ENCODE peak calls at places on chromosomes 3 and 15, in four cellular contexts. D is K562; B is endothelial cell of umbilical vein; S is naive thymus-derived CD4-positive, alpha-beta T cell. Q is an unnamed sample. For H3K36me3, the result is how much of the 10 kb centered on the place peaks cover.

GRCh38 chr3:142215111-142215510 is 10.3 kb downstream of the GK5 start:
- DNase-seq in D (no peak), B (peak), S (no peak), Q (no peak)

GRCh38 chr3:29802057-29802456 is 521.2 kb downstream of the RBMS3 start:
- DNase-seq in D (no peak), B (no peak), S (no peak), Q (no peak)

GRCh38 chr3:105616374-105616915 is 249.7 kb downstream of the ALCAM start:
- DNase-seq in D (no peak), B (no peak), S (no peak), Q (no peak)

GRCh38 chr3:127588675-127589577 is 1.6 kb downstream of the TPRA1 start:
- DNase-seq in D (no peak), B (peak), S (no peak), Q (no peak)

GRCh38 chr3:94772402-94772801 is 709.5 kb downstream of the NSUN3 start:
- DNase-seq in D (no peak), B (no peak), S (no peak), Q (no peak)

GRCh38 chr15:91099616-91100560 is at the start of gene SV2B:
- DNase-seq in D (no peak), B (peak), S (peak), Q (peak)

GRCh38 chr3:78414261-78414660 is 1353.5 kb downstream of the ROBO1 start:
- DNase-seq in D (no peak), B (no peak), S (no peak), Q (no peak)

GRCh38 chr15:79176151-79176550 is 85.6 kb upstream of the RASGRF1 start:
- DNase-seq in D (no peak), B (no peak), S (no peak), Q (no peak)

GRCh38 chr3:151553873-151554272 is 93.0 kb upstream of the IGSF10 start:
- DNase-seq in D (no peak), B (no peak), S (no peak), Q (no peak)

GRCh38 chr3:71064288-71064975 is 519.1 kb downstream of the FOXP1 start:
- DNase-seq in D (peak), B (peak), S (peak), Q (peak)

GRCh38 chr3:9792405-9793160 is at the start of the genes ARPC4 and TADA3:
- DNase-seq in D (peak), B (peak), S (peak), Q (peak)
- H3K36me3 ChIP-seq in D (half or more), B (under half), S (under half), Q (under half)

GRCh38 chr3:138796761-138797160 is 38.0 kb downstream of the PIK3CB start:
- DNase-seq in D (no peak), B (no peak), S (no peak), Q (no peak)

GRCh38 chr3:138801792-138802191 is 32.9 kb downstream of the PIK3CB start:
- DNase-seq in D (no peak), B (no peak), S (no peak), Q (no peak)

GRCh38 chr3:138800248-138800647 is 34.5 kb downstream of the PIK3CB start:
- DNase-seq in D (no peak), B (no peak), S (no peak), Q (no peak)

GRCh38 chr3:138799822-138800221 is 34.9 kb downstream of the PIK3CB start:
- DNase-seq in D (no peak), B (no peak), S (no peak), Q (no peak)

GRCh38 chr3:138797508-138798038 is 37.2 kb downstream of the PIK3CB start:
- DNase-seq in D (no peak), B (no peak), S (no peak), Q (no peak)
- H3K27ac ChIP-seq in D (no peak), B (no peak), S (no peak), Q (no peak)

GRCh38 chr15:66491846-66492245 is 5.7 kb downstream of the SNAPC5 start:
- DNase-seq in D (no peak), B (no peak), S (no peak), Q (no peak)
- H3K36me3 ChIP-seq in D (half or more), B (under half), S (under half), Q (half or more)

DNA sequence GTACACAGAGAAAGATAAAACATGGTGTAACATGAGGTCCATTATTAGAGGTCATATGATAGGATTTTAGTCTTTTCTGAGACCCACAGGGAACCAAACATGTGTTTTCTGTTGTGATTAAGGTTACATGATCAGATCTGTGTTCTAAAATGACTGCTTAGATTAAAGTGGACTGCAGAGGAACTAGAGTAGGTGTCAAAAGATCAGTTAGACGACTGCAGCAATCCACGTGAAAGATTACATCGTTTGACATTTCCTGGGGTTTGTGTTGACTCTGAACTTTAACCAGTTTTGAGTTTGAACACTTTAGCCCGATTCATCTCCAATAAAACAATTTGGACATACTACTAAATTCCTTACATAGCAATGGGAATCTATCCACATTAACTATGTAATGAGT is 5.1 kb downstream of the MIX23 start:
- DNase-seq in D (no peak), B (no peak), S (no peak), Q (no peak)
- H3K27ac ChIP-seq in D (no peak), B (no peak), S (no peak), Q (no peak)

DNA sequence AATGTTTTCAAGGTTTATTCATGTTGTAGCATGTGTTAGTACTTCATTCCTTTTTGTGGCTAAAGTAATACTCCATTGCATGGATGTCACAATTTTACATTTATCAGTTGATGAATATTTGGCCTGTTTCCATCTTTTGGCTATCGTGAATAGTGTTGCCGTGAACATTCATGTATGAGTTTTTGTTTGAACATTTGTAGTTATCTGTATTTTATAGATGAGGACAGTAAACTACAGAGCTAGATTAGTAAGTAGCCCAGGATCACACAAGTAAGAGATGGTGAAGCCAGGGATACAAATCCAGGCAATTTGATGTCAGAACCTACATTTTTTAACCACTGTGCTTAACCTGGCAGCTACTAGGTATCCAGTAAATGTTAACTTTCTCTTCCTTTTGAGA is 63.2 kb downstream of the ASTE1 start:
- DNase-seq in D (no peak), B (no peak), S (no peak), Q (no peak)
- H3K36me3 ChIP-seq in D (half or more), B (under half), S (under half), Q (half or more)

GRCh38 chr3:48233542-48233941 is 7.4 kb upstream of the ZNF589 start:
- DNase-seq in D (no peak), B (no peak), S (no peak), Q (no peak)

GRCh38 chr3:48232232-48232631 is 8.7 kb upstream of the ZNF589 start:
- DNase-seq in D (no peak), B (no peak), S (no peak), Q (no peak)

GRCh38 chr3:48236531-48236930 is 4.4 kb upstream of the ZNF589 start:
- DNase-seq in D (no peak), B (no peak), S (no peak), Q (no peak)

GRCh38 chr3:48226959-48227358 is 3.7 kb downstream of the CAMP start:
- DNase-seq in D (no peak), B (no peak), S (no peak), Q (no peak)

DNA sequence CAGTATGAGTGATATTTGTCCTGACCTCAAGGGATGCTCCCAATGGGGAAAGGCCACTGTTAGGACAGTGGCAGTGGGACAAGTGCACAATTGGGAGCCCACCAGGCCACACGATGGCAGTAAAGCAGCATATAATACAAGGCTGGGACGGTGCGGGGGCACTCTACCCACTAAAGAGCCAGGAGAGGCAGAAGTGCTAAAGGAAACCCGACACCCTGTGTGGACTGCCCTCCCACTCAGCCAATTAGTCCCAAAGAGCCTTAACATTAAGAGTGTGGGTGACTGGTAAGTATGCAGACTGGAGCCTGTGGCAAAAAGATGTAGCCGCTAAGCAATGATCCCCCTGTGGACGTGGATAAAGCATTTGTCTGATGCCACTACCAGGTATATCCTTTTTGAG is 8.2 kb upstream of the ZNF589 start:
- DNase-seq in D (peak), B (peak), S (peak), Q (peak)
- H3K27ac ChIP-seq in D (no peak), B (no peak), S (no peak), Q (no peak)

GRCh38 chr15:55387027-55387426 is 21.1 kb downstream of the CCPG1 start:
- DNase-seq in D (no peak), B (no peak), S (no peak), Q (no peak)
- H3K36me3 ChIP-seq in D (half or more), B (under half), S (under half), Q (under half)

GRCh38 chr3:57956119-57956832 is 51.9 kb upstream of the FLNB start:
- DNase-seq in D (no peak), B (peak), S (no peak), Q (peak)
- H3K27ac ChIP-seq in D (no peak), B (peak), S (no peak), Q (no peak)

DNA sequence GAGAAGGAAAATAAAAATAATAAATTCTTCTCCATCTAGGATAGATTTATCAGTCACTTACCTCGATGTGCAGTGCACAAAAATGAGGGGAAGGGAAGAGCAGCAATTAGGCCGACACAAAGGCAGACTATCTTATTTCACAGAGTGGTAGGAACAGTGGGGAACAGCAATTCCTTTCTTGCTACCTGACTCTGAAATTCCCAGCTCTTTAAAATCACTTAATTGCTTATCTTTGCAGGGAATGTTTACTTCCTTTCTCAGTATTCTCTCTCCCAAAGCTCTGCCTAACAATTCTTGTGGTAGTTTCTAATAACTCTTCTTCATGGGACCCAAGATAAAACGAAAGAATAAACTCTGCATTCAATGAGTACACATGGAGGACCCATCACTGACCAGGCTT is 322.3 kb downstream of the MAGI1 start:
- DNase-seq in D (no peak), B (no peak), S (no peak), Q (no peak)
- H3K36me3 ChIP-seq in D (under half), B (under half), S (under half), Q (under half)

GRCh38 chr3:52791928-52792327 is 2.7 kb upstream of the ITIH3 start:
- DNase-seq in D (no peak), B (no peak), S (no peak), Q (no peak)
- H3K27ac ChIP-seq in D (no peak), B (no peak), S (no peak), Q (no peak)